ENCODE peak calls at places on chromosomes 4 and X, in six cellular contexts. T is cardiac muscle cell, R is fibroblast of lung, V is A549, M is lower leg skin, A is PC-3. K is an unnamed sample.

GRCh38 chr4:55372259-55372658 is 23.5 kb upstream of the TMEM165 start:
- DNase-seq in T (no peak), R (no peak), V (no peak), M (no peak), A (no peak), K (peak; percentile 64)

GRCh38 chr4:38040619-38041018 is 80.4 kb downstream of the PTTG2 start:
- DNase-seq in T (no peak), R (no peak), V (no peak), M (no peak), A (peak; percentile 77), K (no peak)

GRCh38 chr4:8662776-8663175 is 70.2 kb downstream of the CPZ start:
- DNase-seq in T (no peak), R (no peak), V (no peak), M (no peak), A (no peak), K (no peak)

GRCh38 chrX:132491191-132491590 is 2.4 kb upstream of the MBNL3 start:
- DNase-seq in T (no peak), R (no peak), V (no peak), M (peak; percentile 20), A (peak; percentile 79), K (no peak)

GRCh38 chr4:132488555-132488954 is 660.5 kb upstream of the PCDH10 start:
- DNase-seq in T (no peak), R (no peak), V (no peak), M (no peak), A (no peak), K (no peak)

GRCh38 chr4:84856468-84856867 is 110.0 kb downstream of the WDFY3 start:
- DNase-seq in T (no peak), R (no peak), V (no peak), M (no peak), A (no peak), K (no peak)

GRCh38 chr4:8468746-8469535 is 28.4 kb downstream of the TRMT44 start:
- DNase-seq in T (peak; percentile 73), R (peak; percentile 39), V (peak; percentile 28), M (no peak), A (peak; percentile 63), K (peak; percentile 69)

GRCh38 chr4:155025762-155026457 is 182.5 kb upstream of the NPY2R start:
- DNase-seq in T (peak; percentile 70), R (peak; percentile 13), V (peak; percentile 5), M (no peak), A (peak; percentile 79), K (peak; percentile 77)

GRCh38 chr4:183300070-183300469 is 20.0 kb downstream of the CLDN22 start:
- DNase-seq in T (no peak), R (peak; percentile 78), V (no peak), M (no peak), A (no peak), K (peak; percentile 24)

GRCh38 chr4:139603576-139604387 is 47.8 kb upstream of the SETD7 start:
- DNase-seq in T (peak; percentile 76), R (peak; percentile 52), V (peak; percentile 38), M (peak; percentile 60), A (peak; percentile 73), K (peak; percentile 74)

GRCh38 chr4:168945291-168945690 is 64.8 kb downstream of the CBR4 start:
- DNase-seq in T (no peak), R (no peak), V (no peak), M (no peak), A (no peak), K (no peak)

DNA sequence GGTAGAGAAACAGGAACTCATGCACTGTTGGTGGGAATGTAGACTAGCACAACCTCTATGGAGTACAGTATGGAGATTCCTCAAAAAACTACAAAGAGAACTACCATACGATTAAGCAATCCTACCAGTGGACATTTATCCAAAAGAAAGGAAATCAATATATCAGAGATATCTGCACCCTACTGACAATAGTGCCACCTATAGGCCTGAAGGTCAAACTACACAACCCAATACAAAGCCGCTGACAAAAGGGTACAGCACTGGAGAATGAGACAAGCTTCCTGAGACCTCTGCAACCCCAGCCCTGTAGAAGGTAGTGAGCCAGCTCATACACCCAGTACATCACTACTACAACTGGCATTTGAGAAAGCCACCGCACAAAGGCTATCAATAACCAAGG is 67.1 kb downstream of the CBR4 start:
- DNase-seq in T (no peak), R (no peak), V (no peak), M (no peak), A (peak; percentile 45), K (peak; percentile 32)
- TF ChIP-seq CTCF in T (peak; percentile 40), R (peak; percentile 35), V (peak; percentile 24), M (no peak), A (peak; percentile 70), K (peak; percentile 57)

DNA sequence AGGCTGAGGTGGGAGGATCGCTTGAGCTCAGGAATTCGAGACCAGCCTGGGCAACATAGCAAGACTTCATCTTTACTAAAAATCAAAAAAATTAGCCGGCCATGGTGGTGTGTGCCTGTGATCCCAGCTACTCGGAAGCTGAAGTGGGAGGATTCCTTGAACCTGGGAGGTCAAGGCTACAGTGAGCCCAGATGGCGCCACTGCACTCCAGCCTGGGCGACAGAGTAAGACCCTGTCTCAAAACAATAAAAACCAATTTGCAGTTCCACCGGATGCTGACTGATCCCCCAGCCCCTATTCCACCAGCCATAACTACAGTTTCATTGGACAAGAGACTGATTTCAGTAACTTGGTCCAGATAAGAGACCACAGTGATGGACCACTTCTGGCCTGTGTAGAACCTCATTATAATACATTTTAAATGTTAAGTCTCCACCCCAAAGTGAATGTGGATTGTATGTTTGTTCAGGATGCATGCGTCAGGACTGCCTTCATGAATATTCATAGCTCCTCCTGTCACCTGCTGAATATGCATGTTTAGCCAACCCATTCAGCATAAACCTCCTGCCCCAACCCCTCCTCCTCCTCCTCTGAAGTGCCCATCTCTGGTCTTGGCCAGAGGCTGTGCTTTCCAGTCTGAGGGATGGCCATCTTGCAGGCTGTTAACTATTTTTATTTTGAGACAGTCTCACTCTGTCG is 2.3 kb upstream of the SLBP start:
- DNase-seq in T (no peak), R (peak; percentile 38), V (no peak), M (no peak), A (peak; percentile 41), K (no peak)
- H3K4me3 ChIP-seq in T (no peak overlapping the region), R (no peak overlapping the region), V (no peak overlapping the region), M (no peak overlapping the region), A (peak overlapping the region; percentile 96), K (no peak overlapping the region)

DNA sequence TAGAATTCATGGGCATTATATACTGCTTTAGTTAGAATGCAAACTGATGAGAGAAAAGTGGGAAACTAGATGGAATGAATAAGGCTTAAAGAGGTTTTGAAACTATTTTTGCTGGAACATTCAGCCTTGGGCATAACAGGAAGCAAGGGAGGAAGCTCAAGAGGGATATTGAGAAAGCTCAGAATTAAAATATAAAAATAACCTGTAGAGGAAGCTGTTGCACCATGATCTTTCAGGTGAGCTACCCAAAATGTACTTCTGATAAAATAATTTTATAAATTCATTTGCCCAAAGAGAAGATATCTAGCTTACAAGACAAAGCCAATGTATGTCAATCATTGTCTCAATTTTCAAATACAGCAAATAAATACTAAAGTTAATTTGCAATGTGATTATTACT is 11.3 kb downstream of the GC start:
- DNase-seq in T (peak; percentile 28), R (no peak), V (no peak), M (no peak), A (peak; percentile 55), K (no peak)
- TF ChIP-seq CTCF in T (no peak), R (no peak), V (no peak), M (no peak), A (peak; percentile 59), K (no peak)

DNA sequence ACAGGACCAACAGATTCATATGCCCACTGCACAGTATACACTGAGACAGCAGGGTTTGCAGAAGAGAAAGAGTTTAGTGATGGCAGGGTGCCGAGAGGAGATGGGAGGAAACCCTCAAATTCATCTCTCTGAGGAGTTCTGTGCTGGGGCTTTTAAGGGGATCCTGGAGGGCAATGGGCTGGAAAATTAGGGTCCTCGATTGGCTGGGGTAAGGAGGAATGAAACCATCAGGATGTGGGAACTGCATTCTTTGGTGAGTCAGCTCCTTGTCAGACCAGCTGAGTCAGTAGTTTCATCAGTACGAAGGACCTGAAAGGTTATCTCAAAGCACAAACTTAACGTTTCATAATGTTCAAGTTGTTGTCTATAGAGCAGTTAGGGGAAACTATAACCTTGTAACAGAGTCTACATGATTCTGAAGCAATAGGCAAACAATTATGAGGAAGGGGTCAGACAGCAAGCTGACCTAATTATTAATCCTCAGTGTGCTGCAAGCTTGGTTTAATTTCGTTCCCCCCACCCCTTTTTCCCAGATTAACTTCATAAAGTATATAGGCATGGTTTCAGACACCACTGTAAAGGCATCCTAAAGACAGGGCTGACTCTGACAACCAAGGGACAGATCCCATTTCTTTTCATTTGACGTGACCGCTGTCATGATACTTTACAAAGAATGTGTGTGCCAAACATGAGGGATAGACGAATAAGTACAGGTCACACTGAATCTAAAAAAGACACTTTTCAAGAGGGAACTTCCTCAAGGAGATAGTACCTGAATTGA is 1.5 kb upstream of the MSMO1 start:
- DNase-seq in T (no peak), R (peak; percentile 95), V (no peak), M (no peak), A (peak; percentile 71), K (peak; percentile 75)
- H3K4me3 ChIP-seq in T (peak overlapping the region; percentile 67), R (no peak overlapping the region), V (no peak overlapping the region), M (no peak overlapping the region), A (peak overlapping the region; percentile 96), K (peak overlapping the region; percentile 3)

DNA sequence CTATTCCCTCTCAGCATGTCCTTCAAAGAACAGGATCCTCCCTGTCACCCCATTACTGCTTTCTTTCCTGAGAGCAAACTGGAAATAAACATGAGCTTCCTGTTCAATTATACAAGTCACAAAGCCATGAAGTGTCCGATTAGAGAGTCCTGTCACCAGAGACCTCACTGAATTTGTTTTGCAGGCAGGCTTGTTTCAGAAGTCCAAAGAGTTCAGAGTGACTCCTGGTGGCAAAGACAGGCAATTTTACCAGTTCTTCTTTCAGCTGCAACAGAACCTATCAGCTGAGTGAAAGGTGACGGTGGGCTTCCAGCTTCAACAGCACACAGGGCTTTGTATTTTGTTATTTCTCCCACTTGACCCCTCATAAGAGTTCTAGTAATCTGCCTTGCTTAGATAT is 6.4 kb downstream of the ELK1 start:
- DNase-seq in T (peak; percentile 51), R (peak; percentile 21), V (no peak), M (no peak), A (peak; percentile 9), K (peak; percentile 68)
- TF ChIP-seq CTCF in T (peak; percentile 55), R (peak; percentile 43), V (peak; percentile 22), M (no peak), A (peak; percentile 54), K (peak; percentile 49)